ENCODE peak calls at places on chromosome 4, in four cellular contexts. U, P, B and J are unnamed samples.

GRCh38 chr4:94306713-94307112 is 35.9 kb downstream of the HPGDS start:
- DNase-seq in P (no peak), B (no peak), U (no peak), J (no peak)

GRCh38 chr4:84032372-84032771 is 466.7 kb downstream of the NKX6-1 start:
- DNase-seq in U (no peak), B (no peak), P (no peak), J (no peak)

GRCh38 chr4:82123934-82124333 is 249.9 kb downstream of the HNRNPD start:
- DNase-seq in B (no peak), P (no peak), U (no peak), J (no peak)

GRCh38 chr4:181959121-181959520 is 284.1 kb upstream of the TENM3 start:
- DNase-seq in B (no peak), U (no peak), P (no peak), J (no peak)

GRCh38 chr4:176782191-176782590 is 10.5 kb downstream of the VEGFC start:
- DNase-seq in B (no peak), P (no peak), U (no peak), J (no peak)

GRCh38 chr4:78437608-78438088 is 113.9 kb upstream of the ANXA3 start:
- DNase-seq in B (no peak), U (no peak), P (no peak), J (no peak)

GRCh38 chr4:133096972-133097371 is 52.1 kb upstream of the PCDH10 start:
- DNase-seq in P (no peak), U (no peak), B (no peak), J (no peak)

GRCh38 chr4:47642985-47643745 is 158.1 kb downstream of the ATP10D start:
- DNase-seq in U (no peak), B (no peak), P (no peak), J (no peak)

GRCh38 chr4:27624749-27625148 is 764.1 kb downstream of the STIM2 start:
- DNase-seq in P (no peak), B (no peak), U (no peak), J (no peak)

GRCh38 chr4:159227984-159228383 is 125.1 kb downstream of the RAPGEF2 start:
- DNase-seq in P (no peak), B (no peak), U (peak), J (peak)

GRCh38 chr4:127103723-127104122 is 529.0 kb upstream of the INTU start:
- DNase-seq in U (no peak), P (no peak), B (no peak), J (no peak)

GRCh38 chr4:165991325-165992180 is 118.5 kb downstream of the TLL1 start:
- DNase-seq in U (no peak), P (no peak), B (no peak), J (no peak)

GRCh38 chr4:146224331-146224966 is 10.1 kb downstream of the REELD1 start:
- DNase-seq in U (no peak), P (no peak), B (no peak), J (no peak)

GRCh38 chr4:121278811-121279368 is 101.9 kb downstream of the QRFPR start:
- DNase-seq in P (no peak), B (no peak), U (no peak), J (no peak)

GRCh38 chr4:186137193-186137792 is 32.8 kb downstream of the FAM149A start:
- DNase-seq in U (no peak), P (no peak), B (no peak), J (no peak)

GRCh38 chr4:105329081-105329480 is 144.8 kb downstream of the PPA2 start:
- DNase-seq in B (no peak), P (no peak), U (no peak), J (no peak)

GRCh38 chr4:147550626-147551250 is 66.5 kb upstream of the TMEM184C start:
- DNase-seq in U (peak), P (no peak), B (no peak), J (no peak)

GRCh38 chr4:3344104-3344503 is 51.3 kb downstream of the RGS12 start:
- DNase-seq in B (no peak), P (no peak), U (no peak), J (no peak)

GRCh38 chr4:119795986-119796578 is 167.5 kb upstream of the PDE5A start:
- DNase-seq in U (no peak), P (no peak), B (no peak), J (no peak)

GRCh38 chr4:171142639-171143038 is 670.6 kb upstream of the GALNTL6 start:
- DNase-seq in P (no peak), U (no peak), B (no peak), J (no peak)

GRCh38 chr4:124806403-124806802 is 93.9 kb upstream of the ANKRD50 start:
- DNase-seq in B (no peak), U (no peak), P (no peak), J (no peak)

GRCh38 chr4:141455651-141456050 is 180.7 kb upstream of the IL15 start:
- DNase-seq in P (no peak), U (no peak), B (no peak), J (no peak)

GRCh38 chr4:2256781-2257191 is 5.1 kb downstream of the MXD4 start:
- DNase-seq in P (no peak), U (peak), B (no peak), J (peak)

GRCh38 chr4:157045507-157046127 is 30.3 kb upstream of the GLRB start:
- DNase-seq in B (no peak), P (no peak), U (no peak), J (no peak)

GRCh38 chr4:26237916-26238315 is 82.9 kb upstream of the RBPJ start:
- DNase-seq in B (no peak), U (no peak), P (no peak), J (no peak)

GRCh38 chr4:180099962-180100361 is 2143.2 kb upstream of the TENM3 start:
- DNase-seq in U (no peak), B (no peak), P (no peak), J (no peak)

GRCh38 chr4:139176299-139177048 is 544 bp downstream of the ELF2 start:
- DNase-seq in B (peak), U (peak), P (peak), J (peak)

GRCh38 chr4:84582988-84583870 is at the start of gene CDS1:
- DNase-seq in B (no peak), P (no peak), U (peak), J (peak)

GRCh38 chr4:42750091-42750490 is 93.2 kb upstream of the ATP8A1 start:
- DNase-seq in U (no peak), B (no peak), P (peak), J (no peak)